ENCODE peak calls at places on chromosome 12, in seven cellular contexts. One of them, this sample, is unnamed.
A peak's percentile ranks its signal among the peaks of the same experiment; 100 is the strongest.

GRCh38 chr12:67025543-67026114 is 243.5 kb upstream of the CAND1 start:
- DNase-seq in NCI-H187 treated with DMSO at 0.1 percent for 48 hours: no peak
- DNase-seq in stimulated activated CD8-positive, alpha-beta memory T cell treated with anti-CD3 and anti-CD28 coated beads, Interleukin-12 subunit alpha, Interleukin-12 subunit beta, amount 100 ng/mL, for 4 hours: no peak
- DNase-seq in upper lobe of right lung: no peak
- DNase-seq in CD4-positive, CD25-positive, alpha-beta regulatory T cell: peak; percentile 29
- DNase-seq in NCI-H774: peak; percentile 23
- DNase-seq in body of pancreas: peak; percentile 12
- DNase-seq in this sample: peak; percentile 8

GRCh38 chr12:79690606-79691298 is at the start of gene PAWR:
- DNase-seq in upper lobe of right lung: peak; percentile 89
- DNase-seq in body of pancreas: peak; percentile 83
- DNase-seq in NCI-H187 treated with DMSO at 0.1 percent for 48 hours: peak; percentile 69
- DNase-seq in NCI-H774: peak; percentile 95
- DNase-seq in stimulated activated CD8-positive, alpha-beta memory T cell treated with anti-CD3 and anti-CD28 coated beads, Interleukin-12 subunit alpha, Interleukin-12 subunit beta, amount 100 ng/mL, for 4 hours: peak; percentile 2
- DNase-seq in CD4-positive, CD25-positive, alpha-beta regulatory T cell: peak; percentile 25
- DNase-seq in this sample: peak; percentile 27

GRCh38 chr12:121986494-121987245 is 35.0 kb upstream of the BCL7A start:
- DNase-seq in stimulated activated CD8-positive, alpha-beta memory T cell treated with anti-CD3 and anti-CD28 coated beads, Interleukin-12 subunit alpha, Interleukin-12 subunit beta, amount 100 ng/mL, for 4 hours: no peak
- DNase-seq in NCI-H774: no peak
- DNase-seq in body of pancreas: no peak
- DNase-seq in CD4-positive, CD25-positive, alpha-beta regulatory T cell: no peak
- DNase-seq in NCI-H187 treated with DMSO at 0.1 percent for 48 hours: no peak
- DNase-seq in upper lobe of right lung: no peak
- DNase-seq in this sample: no peak

GRCh38 chr12:7180685-7181084 is 8.8 kb upstream of the PEX5 start:
- DNase-seq in NCI-H187 treated with DMSO at 0.1 percent for 48 hours: no peak
- DNase-seq in CD4-positive, CD25-positive, alpha-beta regulatory T cell: no peak
- DNase-seq in upper lobe of right lung: no peak
- DNase-seq in body of pancreas: no peak
- DNase-seq in NCI-H774: no peak
- DNase-seq in stimulated activated CD8-positive, alpha-beta memory T cell treated with anti-CD3 and anti-CD28 coated beads, Interleukin-12 subunit alpha, Interleukin-12 subunit beta, amount 100 ng/mL, for 4 hours: no peak
- DNase-seq in this sample: no peak

GRCh38 chr12:76895796-76896195 is 17.0 kb upstream of the CSRP2 start:
- DNase-seq in body of pancreas: no peak
- DNase-seq in NCI-H774: no peak
- DNase-seq in CD4-positive, CD25-positive, alpha-beta regulatory T cell: no peak
- DNase-seq in stimulated activated CD8-positive, alpha-beta memory T cell treated with anti-CD3 and anti-CD28 coated beads, Interleukin-12 subunit alpha, Interleukin-12 subunit beta, amount 100 ng/mL, for 4 hours: no peak
- DNase-seq in NCI-H187 treated with DMSO at 0.1 percent for 48 hours: no peak
- DNase-seq in upper lobe of right lung: no peak
- DNase-seq in this sample: no peak

GRCh38 chr12:15131462-15131861 is 89.8 kb downstream of the RERG start:
- DNase-seq in CD4-positive, CD25-positive, alpha-beta regulatory T cell: no peak
- DNase-seq in body of pancreas: peak; percentile 16
- DNase-seq in stimulated activated CD8-positive, alpha-beta memory T cell treated with anti-CD3 and anti-CD28 coated beads, Interleukin-12 subunit alpha, Interleukin-12 subunit beta, amount 100 ng/mL, for 4 hours: no peak
- DNase-seq in NCI-H774: no peak
- DNase-seq in upper lobe of right lung: no peak
- DNase-seq in NCI-H187 treated with DMSO at 0.1 percent for 48 hours: no peak
- DNase-seq in this sample: no peak

GRCh38 chr12:121791671-121792496 is 1.6 kb downstream of the RHOF start:
- DNase-seq in upper lobe of right lung: peak; percentile 69
- DNase-seq in NCI-H187 treated with DMSO at 0.1 percent for 48 hours: no peak
- DNase-seq in stimulated activated CD8-positive, alpha-beta memory T cell treated with anti-CD3 and anti-CD28 coated beads, Interleukin-12 subunit alpha, Interleukin-12 subunit beta, amount 100 ng/mL, for 4 hours: no peak
- DNase-seq in NCI-H774: no peak
- DNase-seq in CD4-positive, CD25-positive, alpha-beta regulatory T cell: peak; percentile 48
- DNase-seq in body of pancreas: no peak
- DNase-seq in this sample: peak; percentile 44

GRCh38 chr12:1579626-1580025 is 14.8 kb downstream of the FBXL14 start:
- DNase-seq in CD4-positive, CD25-positive, alpha-beta regulatory T cell: no peak
- DNase-seq in upper lobe of right lung: no peak
- DNase-seq in NCI-H774: no peak
- DNase-seq in stimulated activated CD8-positive, alpha-beta memory T cell treated with anti-CD3 and anti-CD28 coated beads, Interleukin-12 subunit alpha, Interleukin-12 subunit beta, amount 100 ng/mL, for 4 hours: no peak
- DNase-seq in body of pancreas: no peak
- DNase-seq in NCI-H187 treated with DMSO at 0.1 percent for 48 hours: no peak
- DNase-seq in this sample: no peak

GRCh38 chr12:114982760-114983159 is 298.8 kb upstream of the TBX3 start:
- DNase-seq in upper lobe of right lung: no peak
- DNase-seq in NCI-H187 treated with DMSO at 0.1 percent for 48 hours: no peak
- DNase-seq in CD4-positive, CD25-positive, alpha-beta regulatory T cell: no peak
- DNase-seq in body of pancreas: no peak
- DNase-seq in stimulated activated CD8-positive, alpha-beta memory T cell treated with anti-CD3 and anti-CD28 coated beads, Interleukin-12 subunit alpha, Interleukin-12 subunit beta, amount 100 ng/mL, for 4 hours: no peak
- DNase-seq in NCI-H774: no peak
- DNase-seq in this sample: no peak

GRCh38 chr12:124847113-124847512 is 16.6 kb downstream of the SCARB1 start:
- DNase-seq in CD4-positive, CD25-positive, alpha-beta regulatory T cell: no peak
- DNase-seq in body of pancreas: peak; percentile 49
- DNase-seq in NCI-H774: no peak
- DNase-seq in stimulated activated CD8-positive, alpha-beta memory T cell treated with anti-CD3 and anti-CD28 coated beads, Interleukin-12 subunit alpha, Interleukin-12 subunit beta, amount 100 ng/mL, for 4 hours: no peak
- DNase-seq in NCI-H187 treated with DMSO at 0.1 percent for 48 hours: no peak
- DNase-seq in upper lobe of right lung: no peak
- DNase-seq in this sample: no peak

GRCh38 chr12:3200032-3200617 is 122.9 kb downstream of the TSPAN9 start:
- DNase-seq in NCI-H187 treated with DMSO at 0.1 percent for 48 hours: no peak
- DNase-seq in upper lobe of right lung: peak; percentile 72
- DNase-seq in CD4-positive, CD25-positive, alpha-beta regulatory T cell: peak; percentile 9
- DNase-seq in NCI-H774: peak; percentile 36
- DNase-seq in body of pancreas: peak; percentile 24
- DNase-seq in stimulated activated CD8-positive, alpha-beta memory T cell treated with anti-CD3 and anti-CD28 coated beads, Interleukin-12 subunit alpha, Interleukin-12 subunit beta, amount 100 ng/mL, for 4 hours: no peak
- DNase-seq in this sample: no peak

GRCh38 chr12:107894589-107894988 is 120.1 kb downstream of the ASCL4 start:
- DNase-seq in CD4-positive, CD25-positive, alpha-beta regulatory T cell: no peak
- DNase-seq in NCI-H187 treated with DMSO at 0.1 percent for 48 hours: no peak
- DNase-seq in body of pancreas: no peak
- DNase-seq in NCI-H774: no peak
- DNase-seq in upper lobe of right lung: no peak
- DNase-seq in stimulated activated CD8-positive, alpha-beta memory T cell treated with anti-CD3 and anti-CD28 coated beads, Interleukin-12 subunit alpha, Interleukin-12 subunit beta, amount 100 ng/mL, for 4 hours: no peak
- DNase-seq in this sample: no peak

GRCh38 chr12:126899926-126900792 is 1366.8 kb upstream of the TMEM132C start:
- DNase-seq in body of pancreas: no peak
- DNase-seq in stimulated activated CD8-positive, alpha-beta memory T cell treated with anti-CD3 and anti-CD28 coated beads, Interleukin-12 subunit alpha, Interleukin-12 subunit beta, amount 100 ng/mL, for 4 hours: no peak
- DNase-seq in upper lobe of right lung: no peak
- DNase-seq in CD4-positive, CD25-positive, alpha-beta regulatory T cell: no peak
- DNase-seq in NCI-H187 treated with DMSO at 0.1 percent for 48 hours: no peak
- DNase-seq in NCI-H774: peak; percentile 25
- DNase-seq in this sample: no peak

GRCh38 chr12:5204271-5204670 is 160.6 kb downstream of the KCNA5 start:
- DNase-seq in upper lobe of right lung: no peak
- DNase-seq in NCI-H774: no peak
- DNase-seq in body of pancreas: no peak
- DNase-seq in CD4-positive, CD25-positive, alpha-beta regulatory T cell: no peak
- DNase-seq in NCI-H187 treated with DMSO at 0.1 percent for 48 hours: peak; percentile 68
- DNase-seq in stimulated activated CD8-positive, alpha-beta memory T cell treated with anti-CD3 and anti-CD28 coated beads, Interleukin-12 subunit alpha, Interleukin-12 subunit beta, amount 100 ng/mL, for 4 hours: no peak
- DNase-seq in this sample: no peak

GRCh38 chr12:89567691-89568239 is 41.9 kb upstream of the POC1B start:
- DNase-seq in body of pancreas: no peak
- DNase-seq in CD4-positive, CD25-positive, alpha-beta regulatory T cell: no peak
- DNase-seq in NCI-H774: no peak
- DNase-seq in stimulated activated CD8-positive, alpha-beta memory T cell treated with anti-CD3 and anti-CD28 coated beads, Interleukin-12 subunit alpha, Interleukin-12 subunit beta, amount 100 ng/mL, for 4 hours: no peak
- DNase-seq in upper lobe of right lung: no peak
- DNase-seq in NCI-H187 treated with DMSO at 0.1 percent for 48 hours: no peak
- DNase-seq in this sample: no peak

GRCh38 chr12:53993397-53994267 is 6.3 kb upstream of the HOXC9 start:
- DNase-seq in NCI-H774: no peak
- DNase-seq in CD4-positive, CD25-positive, alpha-beta regulatory T cell: no peak
- DNase-seq in upper lobe of right lung: no peak
- DNase-seq in body of pancreas: no peak
- DNase-seq in stimulated activated CD8-positive, alpha-beta memory T cell treated with anti-CD3 and anti-CD28 coated beads, Interleukin-12 subunit alpha, Interleukin-12 subunit beta, amount 100 ng/mL, for 4 hours: no peak
- DNase-seq in NCI-H187 treated with DMSO at 0.1 percent for 48 hours: no peak
- DNase-seq in this sample: no peak

GRCh38 chr12:122730215-122731014 is at the start of gene HCAR1:
- DNase-seq in stimulated activated CD8-positive, alpha-beta memory T cell treated with anti-CD3 and anti-CD28 coated beads, Interleukin-12 subunit alpha, Interleukin-12 subunit beta, amount 100 ng/mL, for 4 hours: no peak
- DNase-seq in upper lobe of right lung: no peak
- DNase-seq in body of pancreas: no peak
- DNase-seq in NCI-H187 treated with DMSO at 0.1 percent for 48 hours: no peak
- DNase-seq in NCI-H774: peak; percentile 27
- DNase-seq in CD4-positive, CD25-positive, alpha-beta regulatory T cell: peak; percentile 77
- DNase-seq in this sample: peak; percentile 39

GRCh38 chr12:114476159-114476558 is 70.2 kb upstream of the TBX5 start:
- DNase-seq in NCI-H187 treated with DMSO at 0.1 percent for 48 hours: no peak
- DNase-seq in NCI-H774: no peak
- DNase-seq in stimulated activated CD8-positive, alpha-beta memory T cell treated with anti-CD3 and anti-CD28 coated beads, Interleukin-12 subunit alpha, Interleukin-12 subunit beta, amount 100 ng/mL, for 4 hours: no peak
- DNase-seq in CD4-positive, CD25-positive, alpha-beta regulatory T cell: no peak
- DNase-seq in body of pancreas: no peak
- DNase-seq in upper lobe of right lung: no peak
- DNase-seq in this sample: no peak

GRCh38 chr12:126117502-126117901 is 1052.3 kb downstream of the AACS start:
- DNase-seq in NCI-H774: no peak
- DNase-seq in body of pancreas: no peak
- DNase-seq in stimulated activated CD8-positive, alpha-beta memory T cell treated with anti-CD3 and anti-CD28 coated beads, Interleukin-12 subunit alpha, Interleukin-12 subunit beta, amount 100 ng/mL, for 4 hours: no peak
- DNase-seq in CD4-positive, CD25-positive, alpha-beta regulatory T cell: no peak
- DNase-seq in NCI-H187 treated with DMSO at 0.1 percent for 48 hours: no peak
- DNase-seq in upper lobe of right lung: no peak
- DNase-seq in this sample: no peak

GRCh38 chr12:13103391-13104033 is at the start of gene GSG1:
- DNase-seq in stimulated activated CD8-positive, alpha-beta memory T cell treated with anti-CD3 and anti-CD28 coated beads, Interleukin-12 subunit alpha, Interleukin-12 subunit beta, amount 100 ng/mL, for 4 hours: no peak
- DNase-seq in body of pancreas: no peak
- DNase-seq in NCI-H774: no peak
- DNase-seq in CD4-positive, CD25-positive, alpha-beta regulatory T cell: peak; percentile 27
- DNase-seq in upper lobe of right lung: no peak
- DNase-seq in NCI-H187 treated with DMSO at 0.1 percent for 48 hours: no peak
- DNase-seq in this sample: no peak

GRCh38 chr12:107480836-107481608 is 204.6 kb upstream of the PWP1 start:
- DNase-seq in stimulated activated CD8-positive, alpha-beta memory T cell treated with anti-CD3 and anti-CD28 coated beads, Interleukin-12 subunit alpha, Interleukin-12 subunit beta, amount 100 ng/mL, for 4 hours: no peak
- DNase-seq in CD4-positive, CD25-positive, alpha-beta regulatory T cell: no peak
- DNase-seq in NCI-H774: no peak
- DNase-seq in upper lobe of right lung: no peak
- DNase-seq in body of pancreas: no peak
- DNase-seq in NCI-H187 treated with DMSO at 0.1 percent for 48 hours: peak; percentile 57
- DNase-seq in this sample: no peak

GRCh38 chr12:3004655-3005565 is 45.7 kb downstream of the TEAD4 start:
- DNase-seq in stimulated activated CD8-positive, alpha-beta memory T cell treated with anti-CD3 and anti-CD28 coated beads, Interleukin-12 subunit alpha, Interleukin-12 subunit beta, amount 100 ng/mL, for 4 hours: no peak
- DNase-seq in CD4-positive, CD25-positive, alpha-beta regulatory T cell: no peak
- DNase-seq in body of pancreas: peak; percentile 45
- DNase-seq in NCI-H774: no peak
- DNase-seq in NCI-H187 treated with DMSO at 0.1 percent for 48 hours: no peak
- DNase-seq in upper lobe of right lung: no peak
- DNase-seq in this sample: no peak

GRCh38 chr12:64099430-64099829 is 122.7 kb downstream of the KICS2 start:
- DNase-seq in stimulated activated CD8-positive, alpha-beta memory T cell treated with anti-CD3 and anti-CD28 coated beads, Interleukin-12 subunit alpha, Interleukin-12 subunit beta, amount 100 ng/mL, for 4 hours: no peak
- DNase-seq in upper lobe of right lung: no peak
- DNase-seq in CD4-positive, CD25-positive, alpha-beta regulatory T cell: no peak
- DNase-seq in NCI-H187 treated with DMSO at 0.1 percent for 48 hours: no peak
- DNase-seq in body of pancreas: no peak
- DNase-seq in NCI-H774: no peak
- DNase-seq in this sample: no peak

GRCh38 chr12:51295651-51296050 is 25.4 kb upstream of the SMAGP start:
- DNase-seq in body of pancreas: no peak
- DNase-seq in NCI-H774: no peak
- DNase-seq in NCI-H187 treated with DMSO at 0.1 percent for 48 hours: no peak
- DNase-seq in stimulated activated CD8-positive, alpha-beta memory T cell treated with anti-CD3 and anti-CD28 coated beads, Interleukin-12 subunit alpha, Interleukin-12 subunit beta, amount 100 ng/mL, for 4 hours: no peak
- DNase-seq in CD4-positive, CD25-positive, alpha-beta regulatory T cell: no peak
- DNase-seq in upper lobe of right lung: no peak
- DNase-seq in this sample: no peak

GRCh38 chr12:101570022-101570421 is 24.7 kb upstream of the MYBPC1 start:
- DNase-seq in body of pancreas: peak; percentile 32
- DNase-seq in stimulated activated CD8-positive, alpha-beta memory T cell treated with anti-CD3 and anti-CD28 coated beads, Interleukin-12 subunit alpha, Interleukin-12 subunit beta, amount 100 ng/mL, for 4 hours: no peak
- DNase-seq in NCI-H187 treated with DMSO at 0.1 percent for 48 hours: peak; percentile 26
- DNase-seq in CD4-positive, CD25-positive, alpha-beta regulatory T cell: no peak
- DNase-seq in NCI-H774: peak; percentile 14
- DNase-seq in upper lobe of right lung: no peak
- DNase-seq in this sample: no peak

GRCh38 chr12:109539508-109539907 is 33.8 kb downstream of the MMAB start:
- DNase-seq in body of pancreas: no peak
- DNase-seq in NCI-H774: no peak
- DNase-seq in CD4-positive, CD25-positive, alpha-beta regulatory T cell: no peak
- DNase-seq in NCI-H187 treated with DMSO at 0.1 percent for 48 hours: no peak
- DNase-seq in upper lobe of right lung: no peak
- DNase-seq in stimulated activated CD8-positive, alpha-beta memory T cell treated with anti-CD3 and anti-CD28 coated beads, Interleukin-12 subunit alpha, Interleukin-12 subunit beta, amount 100 ng/mL, for 4 hours: no peak
- DNase-seq in this sample: no peak

This sample was measured in naive thymus-derived CD4-positive, alpha-beta T cell.